ENCODE peak calls at places on chromosome 9, in four cellular contexts. One of them, this sample, is unnamed.

GRCh38 chr9:33101104-33101951 is 24.9 kb upstream of the SMU1 start:
- DNase-seq in CD4-positive, alpha-beta T cell: no peak
- DNase-seq in spleen: no peak
- DNase-seq in glutamatergic neuron: no peak
- DNase-seq in this sample: no peak

GRCh38 chr9:72292874-72293607 is 72.0 kb downstream of the ZFAND5 start:
- DNase-seq in spleen: no peak
- DNase-seq in CD4-positive, alpha-beta T cell: no peak
- DNase-seq in glutamatergic neuron: no peak
- DNase-seq in this sample: no peak

GRCh38 chr9:21413089-21414023 is 4.4 kb downstream of the IFNA8 start:
- DNase-seq in CD4-positive, alpha-beta T cell: no peak
- DNase-seq in spleen: no peak
- DNase-seq in glutamatergic neuron: peak
- DNase-seq in this sample: no peak

GRCh38 chr9:6302417-6302816 is 25.8 kb upstream of the TPD52L3 start:
- DNase-seq in CD4-positive, alpha-beta T cell: no peak
- DNase-seq in spleen: no peak
- DNase-seq in glutamatergic neuron: no peak
- DNase-seq in this sample: no peak

GRCh38 chr9:119736478-119737454 is 367.5 kb upstream of the BRINP1 start:
- DNase-seq in spleen: peak
- DNase-seq in CD4-positive, alpha-beta T cell: no peak
- DNase-seq in glutamatergic neuron: no peak
- DNase-seq in this sample: no peak

GRCh38 chr9:76733096-76733495 is 31.1 kb upstream of the PCA3 start:
- DNase-seq in CD4-positive, alpha-beta T cell: no peak
- DNase-seq in glutamatergic neuron: no peak
- DNase-seq in spleen: no peak
- DNase-seq in this sample: no peak

GRCh38 chr9:128917151-128917849 is 3.5 kb upstream of the PHYHD1 start:
- DNase-seq in CD4-positive, alpha-beta T cell: no peak
- DNase-seq in spleen: no peak
- DNase-seq in glutamatergic neuron: no peak
- DNase-seq in this sample: no peak

GRCh38 chr9:111915425-111915758 is 18.8 kb downstream of the UGCG start:
- DNase-seq in glutamatergic neuron: no peak
- DNase-seq in CD4-positive, alpha-beta T cell: no peak
- DNase-seq in spleen: no peak
- DNase-seq in this sample: no peak

GRCh38 chr9:107782381-107782780 is 292.8 kb upstream of the KLF4 start:
- DNase-seq in CD4-positive, alpha-beta T cell: no peak
- DNase-seq in glutamatergic neuron: no peak
- DNase-seq in spleen: no peak
- DNase-seq in this sample: no peak

GRCh38 chr9:118522093-118523028 is 818.2 kb downstream of the TLR4 start:
- DNase-seq in glutamatergic neuron: peak
- DNase-seq in spleen: no peak
- DNase-seq in CD4-positive, alpha-beta T cell: no peak
- DNase-seq in this sample: no peak

GRCh38 chr9:130453487-130453886 is 8.7 kb downstream of the ASS1 start:
- DNase-seq in CD4-positive, alpha-beta T cell: no peak
- DNase-seq in spleen: no peak
- DNase-seq in glutamatergic neuron: no peak
- DNase-seq in this sample: no peak

GRCh38 chr9:94980947-94981632 is 254.6 kb downstream of the AOPEP start:
- DNase-seq in spleen: no peak
- DNase-seq in CD4-positive, alpha-beta T cell: no peak
- DNase-seq in glutamatergic neuron: no peak
- DNase-seq in this sample: no peak

GRCh38 chr9:21813575-21814473 is 11.4 kb downstream of the MTAP start:
- DNase-seq in glutamatergic neuron: peak
- DNase-seq in CD4-positive, alpha-beta T cell: peak
- DNase-seq in spleen: no peak
- DNase-seq in this sample: no peak

GRCh38 chr9:87479801-87480201 is 17.9 kb upstream of the DAPK1 start:
- DNase-seq in CD4-positive, alpha-beta T cell: no peak
- DNase-seq in spleen: no peak
- DNase-seq in glutamatergic neuron: no peak
- DNase-seq in this sample: no peak

GRCh38 chr9:109010676-109011655 is 2.3 kb downstream of the CTNNAL1 start:
- DNase-seq in CD4-positive, alpha-beta T cell: peak
- DNase-seq in spleen: no peak
- DNase-seq in glutamatergic neuron: no peak
- DNase-seq in this sample: peak

GRCh38 chr9:34988218-34989055 is 1.1 kb upstream of the DNAJB5 start:
- DNase-seq in spleen: peak
- DNase-seq in glutamatergic neuron: peak
- DNase-seq in CD4-positive, alpha-beta T cell: no peak
- DNase-seq in this sample: no peak

GRCh38 chr9:32992596-32993238 is 8.7 kb downstream of the APTX start:
- DNase-seq in CD4-positive, alpha-beta T cell: no peak
- DNase-seq in glutamatergic neuron: no peak
- DNase-seq in spleen: no peak
- DNase-seq in this sample: no peak

GRCh38 chr9:14346826-14347407 is 33.0 kb upstream of the NFIB start:
- DNase-seq in glutamatergic neuron: no peak
- DNase-seq in spleen: no peak
- DNase-seq in CD4-positive, alpha-beta T cell: no peak
- DNase-seq in this sample: no peak

GRCh38 chr9:122941560-122942234 is 877 bp downstream of the RABGAP1 start:
- DNase-seq in CD4-positive, alpha-beta T cell: no peak
- DNase-seq in spleen: no peak
- DNase-seq in glutamatergic neuron: no peak
- DNase-seq in this sample: no peak

GRCh38 chr9:86308687-86309086 is 26.3 kb upstream of the ISCA1 start:
- DNase-seq in spleen: no peak
- DNase-seq in CD4-positive, alpha-beta T cell: no peak
- DNase-seq in glutamatergic neuron: no peak
- DNase-seq in this sample: no peak

GRCh38 chr9:79975471-79976316 is 403.9 kb downstream of the TLE4 start:
- DNase-seq in CD4-positive, alpha-beta T cell: no peak
- DNase-seq in spleen: no peak
- DNase-seq in glutamatergic neuron: peak
- DNase-seq in this sample: no peak

GRCh38 chr9:20786807-20787206 is 102.7 kb downstream of the FOCAD start:
- DNase-seq in CD4-positive, alpha-beta T cell: no peak
- DNase-seq in glutamatergic neuron: no peak
- DNase-seq in spleen: no peak
- DNase-seq in this sample: no peak

GRCh38 chr9:110095238-110095637 is 112.7 kb downstream of the C9orf152 start:
- DNase-seq in glutamatergic neuron: no peak
- DNase-seq in spleen: no peak
- DNase-seq in CD4-positive, alpha-beta T cell: no peak
- DNase-seq in this sample: no peak

GRCh38 chr9:70921126-70921525 is 200.3 kb downstream of the TRPM3 start:
- DNase-seq in CD4-positive, alpha-beta T cell: no peak
- DNase-seq in spleen: no peak
- DNase-seq in glutamatergic neuron: no peak
- DNase-seq in this sample: no peak

GRCh38 chr9:91059713-91060112 is 258.1 kb downstream of the SYK start:
- DNase-seq in CD4-positive, alpha-beta T cell: no peak
- DNase-seq in spleen: no peak
- DNase-seq in glutamatergic neuron: no peak
- DNase-seq in this sample: no peak

GRCh38 chr9:114643001-114643400 is 14.6 kb downstream of the TEX53 start:
- DNase-seq in spleen: no peak
- DNase-seq in CD4-positive, alpha-beta T cell: no peak
- DNase-seq in glutamatergic neuron: no peak
- DNase-seq in this sample: no peak

GRCh38 chr9:114093761-114094505 is 5.2 kb downstream of the KIF12 start:
- DNase-seq in glutamatergic neuron: no peak
- DNase-seq in CD4-positive, alpha-beta T cell: no peak
- DNase-seq in spleen: peak
- DNase-seq in this sample: no peak

GRCh38 chr9:104936291-104936690 is 8.3 kb upstream of the ABCA1 start:
- DNase-seq in spleen: no peak
- DNase-seq in CD4-positive, alpha-beta T cell: no peak
- DNase-seq in glutamatergic neuron: no peak
- DNase-seq in this sample: no peak

GRCh38 chr9:137445930-137446431 is 4.8 kb upstream of the ENTPD8 start:
- DNase-seq in CD4-positive, alpha-beta T cell: no peak
- DNase-seq in glutamatergic neuron: peak
- DNase-seq in spleen: peak
- DNase-seq in this sample: no peak

GRCh38 chr9:131160416-131161112 is 35.2 kb downstream of the NUP214 start:
- DNase-seq in CD4-positive, alpha-beta T cell: no peak
- DNase-seq in spleen: no peak
- DNase-seq in glutamatergic neuron: no peak
- DNase-seq in this sample: no peak

GRCh38 chr9:78074385-78075291 is 43.0 kb upstream of the GNAQ start:
- DNase-seq in glutamatergic neuron: no peak
- DNase-seq in spleen: no peak
- DNase-seq in CD4-positive, alpha-beta T cell: no peak
- DNase-seq in this sample: no peak

GRCh38 chr9:16689352-16689938 is 181.0 kb downstream of the BNC2 start:
- DNase-seq in glutamatergic neuron: no peak
- DNase-seq in CD4-positive, alpha-beta T cell: no peak
- DNase-seq in spleen: no peak
- DNase-seq in this sample: no peak

GRCh38 chr9:36041491-36041890 is 4.8 kb downstream of the RECK start:
- DNase-seq in CD4-positive, alpha-beta T cell: no peak
- DNase-seq in glutamatergic neuron: no peak
- DNase-seq in spleen: no peak
- DNase-seq in this sample: no peak

GRCh38 chr9:92637886-92638620 is 31.9 kb downstream of the IPPK start:
- DNase-seq in spleen: peak
- DNase-seq in glutamatergic neuron: no peak
- DNase-seq in CD4-positive, alpha-beta T cell: no peak
- DNase-seq in this sample: no peak

GRCh38 chr9:92637331-92637730 is 32.6 kb downstream of the IPPK start:
- DNase-seq in glutamatergic neuron: no peak
- DNase-seq in CD4-positive, alpha-beta T cell: no peak
- DNase-seq in spleen: peak
- DNase-seq in this sample: no peak

GRCh38 chr9:92635760-92636159 is 34.2 kb downstream of the IPPK start:
- DNase-seq in spleen: peak
- DNase-seq in CD4-positive, alpha-beta T cell: no peak
- DNase-seq in glutamatergic neuron: no peak
- DNase-seq in this sample: no peak

GRCh38 chr9:92634712-92635605 is 35.0 kb downstream of the IPPK start:
- DNase-seq in CD4-positive, alpha-beta T cell: peak
- DNase-seq in spleen: peak
- DNase-seq in glutamatergic neuron: peak
- DNase-seq in this sample: peak

DNA sequence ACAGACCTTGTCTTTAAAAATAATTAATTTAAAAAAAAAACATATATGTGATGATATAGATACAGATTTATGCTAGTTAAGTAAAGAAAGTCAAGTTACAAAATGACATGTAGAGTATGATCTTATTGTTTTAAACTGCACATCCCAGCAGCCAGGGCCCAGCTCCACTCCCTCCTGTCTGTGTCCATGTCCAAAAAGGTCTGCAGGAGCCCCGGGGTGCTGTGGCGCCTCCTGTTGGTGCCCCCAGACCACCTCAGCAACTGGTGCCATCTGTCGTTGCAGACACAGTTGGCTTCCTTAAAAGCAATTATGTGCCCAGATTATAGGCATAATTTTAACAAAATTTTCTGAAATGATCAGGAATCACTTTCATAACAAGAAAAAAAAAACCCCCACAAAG is 33.3 kb downstream of the IPPK start:
- DNase-seq in spleen: peak
- DNase-seq in glutamatergic neuron: no peak
- DNase-seq in CD4-positive, alpha-beta T cell: no peak
- DNase-seq in this sample: no peak
- TF ChIP-seq CTCF in spleen: no peak
- TF ChIP-seq CTCF in glutamatergic neuron: no peak
- TF ChIP-seq CTCF in CD4-positive, alpha-beta T cell: no peak
- TF ChIP-seq CTCF in this sample: no peak

GRCh38 chr9:84811726-84812074 is 142.2 kb downstream of the NTRK2 start:
- DNase-seq in glutamatergic neuron: no peak
- DNase-seq in CD4-positive, alpha-beta T cell: no peak
- DNase-seq in spleen: no peak
- DNase-seq in this sample: no peak

GRCh38 chr9:84815554-84815953 is 146.0 kb downstream of the NTRK2 start:
- DNase-seq in CD4-positive, alpha-beta T cell: no peak
- DNase-seq in glutamatergic neuron: no peak
- DNase-seq in spleen: no peak
- DNase-seq in this sample: no peak

GRCh38 chr9:84822589-84823233 is 153.2 kb downstream of the NTRK2 start:
- DNase-seq in CD4-positive, alpha-beta T cell: no peak
- DNase-seq in glutamatergic neuron: no peak
- DNase-seq in spleen: no peak
- DNase-seq in this sample: no peak

GRCh38 chr9:84819446-84819845 is 149.9 kb downstream of the NTRK2 start:
- DNase-seq in CD4-positive, alpha-beta T cell: no peak
- DNase-seq in glutamatergic neuron: no peak
- DNase-seq in spleen: no peak
- DNase-seq in this sample: no peak

DNA sequence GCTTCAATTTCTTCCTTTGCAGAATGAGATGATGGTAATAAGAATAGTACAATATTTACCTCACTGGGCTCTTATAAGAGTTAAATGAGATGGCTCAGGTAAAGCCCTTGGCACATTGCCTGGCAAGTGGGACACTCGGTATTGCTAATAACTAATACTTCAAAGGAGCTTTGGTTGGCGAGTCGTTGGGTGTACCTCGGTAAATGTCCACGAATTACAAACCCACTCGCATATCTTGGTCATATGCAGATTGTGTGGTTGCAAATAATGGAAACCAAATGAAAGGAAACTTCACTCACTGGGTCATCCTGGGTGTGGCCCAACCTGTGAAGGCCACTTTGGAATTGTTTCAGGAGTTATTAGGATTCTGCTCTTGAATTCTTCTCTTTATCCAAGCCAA is 147.5 kb downstream of the NTRK2 start:
- DNase-seq in CD4-positive, alpha-beta T cell: no peak
- DNase-seq in spleen: no peak
- DNase-seq in glutamatergic neuron: no peak
- DNase-seq in this sample: no peak
- TF ChIP-seq CTCF in CD4-positive, alpha-beta T cell: no peak
- TF ChIP-seq CTCF in spleen: no peak
- TF ChIP-seq CTCF in glutamatergic neuron: no peak
- TF ChIP-seq CTCF in this sample: no peak

GRCh38 chr9:23926378-23926777 is 100.3 kb upstream of the ELAVL2 start:
- DNase-seq in CD4-positive, alpha-beta T cell: no peak
- DNase-seq in glutamatergic neuron: no peak
- DNase-seq in spleen: no peak
- DNase-seq in this sample: no peak
- TF ChIP-seq CTCF in CD4-positive, alpha-beta T cell: no peak
- TF ChIP-seq CTCF in glutamatergic neuron: no peak
- TF ChIP-seq CTCF in spleen: no peak
- TF ChIP-seq CTCF in this sample: no peak

GRCh38 chr9:99012957-99013512 is 69.3 kb downstream of the COL15A1 start:
- DNase-seq in glutamatergic neuron: no peak
- DNase-seq in spleen: no peak
- DNase-seq in CD4-positive, alpha-beta T cell: no peak
- DNase-seq in this sample: no peak
- TF ChIP-seq CTCF in glutamatergic neuron: no peak
- TF ChIP-seq CTCF in spleen: peak
- TF ChIP-seq CTCF in CD4-positive, alpha-beta T cell: no peak
- TF ChIP-seq CTCF in this sample: peak

GRCh38 chr9:89603629-89604462 is 966 bp upstream of the GADD45G start:
- DNase-seq in CD4-positive, alpha-beta T cell: no peak
- DNase-seq in glutamatergic neuron: peak
- DNase-seq in spleen: peak
- DNase-seq in this sample: no peak
- TF ChIP-seq CTCF in CD4-positive, alpha-beta T cell: peak
- TF ChIP-seq CTCF in glutamatergic neuron: peak
- TF ChIP-seq CTCF in spleen: peak
- TF ChIP-seq CTCF in this sample: no peak